ENCODE peak calls at places on chromosomes 1 and 21, in eight cellular contexts. A is left ventricle myocardium inferior, M is ovary, J is RWPE1, N is lower lobe of right lung, Z is cardiac muscle cell, T is pancreas, Y is DND-41. K is an unnamed sample.

GRCh38 chr1:152543808-152544207 is 22.8 kb downstream of the LCE3E start:
- DNase-seq in Y (no peak), T (no peak), A (no peak), M (no peak), N (no peak), J (peak; percentile 32), Z (no peak), K (peak; percentile 15)

GRCh38 chr1:11858968-11859871 is 475 bp upstream of the NPPB start:
- DNase-seq in N (peak; percentile 76), Y (peak; percentile 85), J (peak; percentile 73), A (peak; percentile 59), T (peak; percentile 75), Z (peak; percentile 77), M (peak; percentile 68), K (peak; percentile 87)

GRCh38 chr1:229285424-229285823 is 14.5 kb downstream of the RAB4A start:
- DNase-seq in J (no peak), N (no peak), T (no peak), Y (no peak), M (no peak), A (no peak), Z (no peak), K (no peak)

GRCh38 chr1:40059292-40059959 is 18.9 kb downstream of the CAP1 start:
- DNase-seq in M (no peak), A (no peak), Z (peak; percentile 86), T (no peak), Y (peak; percentile 32), J (peak; percentile 33), N (no peak), K (peak; percentile 48)

GRCh38 chr21:34133802-34134201 is 60.4 kb downstream of the MRPS6 start:
- DNase-seq in M (no peak), N (no peak), T (no peak), Z (no peak), J (no peak), A (no peak), Y (no peak), K (no peak)

GRCh38 chr1:116170901-116171589 is 59.8 kb downstream of the MAB21L3 start:
- DNase-seq in N (no peak), Y (no peak), M (no peak), A (no peak), Z (no peak), J (no peak), T (no peak), K (no peak)

GRCh38 chr1:9105336-9105867 is 23.5 kb downstream of the GPR157 start:
- DNase-seq in Y (no peak), N (no peak), J (no peak), M (no peak), Z (no peak), A (no peak), T (no peak), K (no peak)

GRCh38 chr1:62725981-62726588 is 37.9 kb upstream of the DOCK7 start:
- DNase-seq in Z (peak; percentile 38), A (no peak), T (no peak), N (no peak), Y (no peak), M (no peak), J (no peak), K (peak; percentile 15)

GRCh38 chr1:211876849-211877248 is 46.3 kb upstream of the LPGAT1 start:
- DNase-seq in T (no peak), M (no peak), J (no peak), Z (no peak), N (no peak), A (no peak), Y (no peak), K (peak; percentile 24)

GRCh38 chr1:15384301-15384901 is 25.3 kb upstream of the EFHD2 start:
- DNase-seq in Z (peak; percentile 21), J (no peak), A (no peak), M (no peak), T (no peak), Y (no peak), N (no peak), K (peak; percentile 45)

GRCh38 chr1:58857673-58858343 is 74.0 kb upstream of the JUN start:
- DNase-seq in N (no peak), T (no peak), Y (no peak), Z (no peak), A (no peak), J (no peak), M (no peak), K (no peak)

GRCh38 chr1:213183036-213183672 is 132.1 kb downstream of the RPS6KC1 start:
- DNase-seq in A (no peak), T (no peak), Z (no peak), N (no peak), Y (no peak), M (no peak), J (no peak), K (no peak)

GRCh38 chr1:117686907-117687306 is 81.1 kb downstream of the TENT5C start:
- DNase-seq in A (no peak), N (no peak), J (no peak), Z (peak; percentile 74), T (no peak), Y (no peak), M (peak; percentile 68), K (no peak)

GRCh38 chr1:52756020-52756419 is 29.8 kb downstream of the ZYG11B start:
- DNase-seq in J (no peak), T (no peak), Y (no peak), M (no peak), N (no peak), A (no peak), Z (no peak), K (no peak)

GRCh38 chr1:228154685-228155571 is 5.2 kb downstream of the GJC2 start:
- DNase-seq in T (no peak), M (no peak), Z (no peak), N (peak; percentile 49), J (no peak), Y (no peak), A (peak; percentile 11), K (no peak)

GRCh38 chr21:33412832-33413519 is 9.8 kb downstream of the IFNGR2 start:
- DNase-seq in M (no peak), T (no peak), N (no peak), Y (no peak), Z (no peak), A (no peak), J (no peak), K (no peak)

DNA sequence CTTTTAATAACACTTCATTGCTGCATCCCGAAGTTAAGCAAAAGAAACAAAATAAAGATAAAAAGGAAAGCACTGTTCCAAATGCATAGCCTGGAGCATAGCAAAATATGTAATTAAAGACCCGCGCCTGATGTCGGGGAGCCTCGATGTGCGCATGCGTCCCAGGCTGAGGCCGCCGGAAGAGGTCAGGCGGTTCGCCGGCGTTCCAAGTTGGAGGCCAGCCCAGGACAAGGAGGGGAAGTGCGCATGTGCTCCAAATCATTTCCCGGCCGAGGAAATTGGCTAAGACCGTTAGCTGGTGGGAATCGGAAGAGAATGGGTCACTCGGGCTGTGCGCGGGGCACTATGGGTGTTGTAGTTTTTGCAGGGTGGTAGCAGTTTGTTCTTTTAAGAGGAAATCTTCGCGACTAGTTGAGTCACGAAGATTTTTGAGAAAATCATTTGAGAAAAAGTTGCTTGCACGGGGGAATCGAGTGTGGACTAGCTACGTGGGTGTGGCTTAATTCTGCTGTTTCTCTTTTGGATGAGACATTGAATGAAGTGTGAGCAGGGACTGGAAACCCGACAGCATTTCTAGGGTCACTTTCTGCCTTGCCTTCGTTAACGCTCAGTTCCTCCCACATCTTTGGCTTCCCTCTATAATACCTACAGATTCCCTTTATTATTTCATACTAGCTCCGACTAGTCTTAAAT is 31.0 kb upstream of the CD1D start:
- DNase-seq in T (peak; percentile 96), J (peak; percentile 95), Y (no peak), N (peak; percentile 92), Z (peak; percentile 98), M (peak; percentile 95), A (peak; percentile 95), K (peak; percentile 90)
- H3K27ac ChIP-seq in T (peak overlapping the region; percentile 37), J (peak overlapping the region; percentile 72), Y (no peak overlapping the region), N (peak overlapping the region; percentile 64), Z (no peak overlapping the region), M (no peak overlapping the region), A (peak overlapping the region; percentile 87), K (peak overlapping the region; percentile 1)

DNA sequence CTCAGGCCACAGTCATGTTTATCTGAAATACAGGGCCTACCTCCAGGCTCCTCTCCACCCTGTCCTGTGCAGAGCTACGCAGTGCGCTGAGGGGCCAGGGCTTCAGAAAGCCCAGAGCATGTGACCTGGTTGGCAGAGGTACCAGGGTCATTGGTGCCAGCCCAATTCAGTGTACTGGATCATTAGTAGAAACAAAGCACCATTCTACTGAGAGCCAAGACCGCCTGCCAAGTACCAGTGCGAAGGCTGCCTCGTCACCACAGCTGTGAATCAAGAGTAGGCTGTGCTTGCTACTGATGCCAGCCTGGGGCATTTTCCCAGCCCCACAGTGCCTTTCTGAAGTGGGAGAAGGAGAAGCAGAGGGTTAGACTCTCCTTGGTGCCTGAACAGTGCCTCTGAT is 59.8 kb downstream of the CAPN9 start:
- DNase-seq in Y (no peak), M (no peak), J (no peak), N (no peak), Z (no peak), A (peak; percentile 81), T (peak; percentile 69), K (no peak)
- H3K27ac ChIP-seq in Y (no peak overlapping the region), M (no peak overlapping the region), J (no peak overlapping the region), N (no peak overlapping the region), Z (no peak overlapping the region), A (peak overlapping the region; percentile 75), T (peak overlapping the region; percentile 65), K (no peak overlapping the region)

GRCh38 chr1:214316597-214316996 is 35.6 kb downstream of the SMYD2 start:
- DNase-seq in N (no peak), A (peak; percentile 44), Y (no peak), M (no peak), Z (no peak), T (no peak), J (no peak), K (no peak)

GRCh38 chr1:214317734-214318133 is 36.8 kb downstream of the SMYD2 start:
- DNase-seq in Y (no peak), A (no peak), J (no peak), Z (no peak), M (no peak), N (no peak), T (no peak), K (no peak)

GRCh38 chr1:214318356-214318755 is 37.4 kb downstream of the SMYD2 start:
- DNase-seq in Z (peak; percentile 50), N (no peak), Y (no peak), T (no peak), J (no peak), M (no peak), A (no peak), K (peak; percentile 76)

GRCh38 chr1:214318956-214319355 is 38.0 kb downstream of the SMYD2 start:
- DNase-seq in Y (no peak), A (no peak), T (no peak), N (no peak), M (no peak), Z (no peak), J (no peak), K (no peak)

DNA sequence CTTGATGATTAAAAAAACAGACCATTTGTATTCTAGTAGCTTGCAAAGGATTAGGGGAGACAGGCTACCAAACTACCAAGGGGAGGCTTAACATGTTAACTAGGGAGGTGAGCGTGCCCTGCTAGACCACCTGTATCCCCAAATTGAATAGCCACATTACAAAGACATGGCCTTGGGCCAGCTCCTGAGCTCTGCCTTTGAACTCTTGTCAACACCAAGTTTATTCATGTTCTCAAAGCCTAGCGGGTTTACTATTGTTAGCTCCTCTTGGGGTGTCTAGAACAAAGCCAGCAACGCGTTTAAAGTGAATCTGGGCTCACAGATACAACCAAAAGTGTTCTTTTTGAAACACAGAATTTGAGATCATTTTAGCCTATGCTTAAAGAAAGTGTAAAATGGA is 36.3 kb downstream of the SMYD2 start:
- DNase-seq in Z (no peak), Y (no peak), M (no peak), J (no peak), A (no peak), N (no peak), T (no peak), K (no peak)
- H3K27ac ChIP-seq in Z (no peak overlapping the region), Y (no peak overlapping the region), M (no peak overlapping the region), J (no peak overlapping the region), A (peak overlapping the region; percentile 88), N (no peak overlapping the region), T (peak overlapping the region; percentile 46), K (no peak overlapping the region)

GRCh38 chr1:23177438-23178380 is 9.1 kb upstream of the LUZP1 start:
- DNase-seq in Y (peak; percentile 69), M (peak; percentile 81), N (peak; percentile 80), T (peak; percentile 67), Z (peak; percentile 94), J (peak; percentile 76), A (peak; percentile 88), K (peak; percentile 80)
- H3K27ac ChIP-seq in Y (no peak overlapping the region), M (peak overlapping the region; percentile 46), N (peak overlapping the region; percentile 84), T (peak overlapping the region; percentile 43), Z (peak overlapping the region; percentile 24), J (peak overlapping the region; percentile 84), A (peak overlapping the region; percentile 97), K (peak overlapping the region; percentile 35)